ENCODE peak calls at places on chromosomes 3 and 15, in five cellular contexts. U is Panc1, Z is vagina, N is lower lobe of right lung, E is A549. Q is an unnamed sample.

GRCh38 chr15:55775316-55775715 is 32.4 kb upstream of the PRTG start:
- DNase-seq in U (no peak), Z (no peak), N (no peak), E (no peak), Q (no peak)

GRCh38 chr3:68088216-68088615 is 433.8 kb upstream of the SUCLG2 start:
- DNase-seq in U (no peak), Z (no peak), N (no peak), E (no peak), Q (peak; percentile 17)

GRCh38 chr15:42696626-42697025 is 40.3 kb downstream of the CDAN1 start:
- DNase-seq in U (no peak), Z (peak; percentile 44), N (no peak), E (no peak), Q (no peak)

GRCh38 chr15:90002428-90002844 is 1.3 kb downstream of the ZNF710 start:
- DNase-seq in U (no peak), Z (no peak), N (peak; percentile 75), E (peak; percentile 56), Q (peak; percentile 76)

GRCh38 chr3:116007000-116007399 is 383.7 kb downstream of the GAP43 start:
- DNase-seq in U (no peak), Z (no peak), N (no peak), E (no peak), Q (no peak)

GRCh38 chr3:187838016-187838535 is 92.8 kb upstream of the BCL6 start:
- DNase-seq in U (no peak), Z (no peak), N (no peak), E (no peak), Q (no peak)

GRCh38 chr3:180048840-180049239 is 12.1 kb upstream of the PEX5L start:
- DNase-seq in U (no peak), Z (no peak), N (no peak), E (no peak), Q (no peak)

GRCh38 chr15:99029358-99029871 is 21.8 kb upstream of the PGPEP1L start:
- DNase-seq in U (no peak), Z (no peak), N (no peak), E (no peak), Q (no peak)

GRCh38 chr15:89457086-89457485 is 39.3 kb downstream of the RHCG start:
- DNase-seq in U (no peak), Z (no peak), N (no peak), E (peak; percentile 77), Q (no peak)

GRCh38 chr3:149965278-149965677 is 5.4 kb downstream of the PFN2 start:
- DNase-seq in U (no peak), Z (no peak), N (no peak), E (no peak), Q (no peak)

GRCh38 chr3:107845355-107846281 is 245.2 kb downstream of the CD47 start:
- DNase-seq in U (no peak), Z (no peak), N (no peak), E (no peak), Q (no peak)

GRCh38 chr3:171874251-171874679 is 31.1 kb downstream of the TMEM212 start:
- DNase-seq in U (no peak), Z (no peak), N (no peak), E (peak; percentile 64), Q (no peak)

GRCh38 chr3:183085634-183086390 is 13.5 kb downstream of the MCCC1 start:
- DNase-seq in U (no peak), Z (no peak), N (no peak), E (peak; percentile 21), Q (no peak)

GRCh38 chr3:113231827-113232253 is 20.5 kb downstream of the BOC start:
- DNase-seq in U (peak; percentile 61), Z (peak; percentile 80), N (no peak), E (peak; percentile 77), Q (no peak)

GRCh38 chr3:45182915-45183881 is 37.0 kb upstream of the CDCP1 start:
- DNase-seq in U (no peak), Z (no peak), N (peak; percentile 55), E (peak; percentile 55), Q (peak; percentile 79)

GRCh38 chr3:68666409-68667193 is 265.7 kb downstream of the TAFA4 start:
- DNase-seq in U (no peak), Z (no peak), N (no peak), E (no peak), Q (no peak)

GRCh38 chr15:64949383-64950141 is 37.9 kb downstream of the ANKDD1A start:
- DNase-seq in U (no peak), Z (no peak), N (no peak), E (no peak), Q (no peak)

GRCh38 chr3:94494992-94495391 is 432.1 kb downstream of the NSUN3 start:
- DNase-seq in U (no peak), Z (no peak), N (no peak), E (no peak), Q (no peak)

GRCh38 chr15:100468265-100468664 is 60.5 kb downstream of the CERS3 start:
- DNase-seq in U (no peak), Z (no peak), N (no peak), E (peak; percentile 4), Q (peak; percentile 29)

GRCh38 chr15:93029613-93030429 is 59.2 kb downstream of the RGMA start:
- DNase-seq in U (no peak), Z (peak; percentile 87), N (no peak), E (no peak), Q (no peak)

GRCh38 chr3:49841126-49841525 is 15.2 kb downstream of the TRAIP start:
- DNase-seq in U (peak; percentile 24), Z (no peak), N (no peak), E (peak; percentile 31), Q (peak; percentile 29)

GRCh38 chr3:195752066-195752465 is 31.3 kb downstream of the MUC20 start:
- DNase-seq in U (no peak), Z (no peak), N (no peak), E (no peak), Q (peak; percentile 27)

GRCh38 chr3:100753846-100754245 is 44.6 kb downstream of the TFG start:
- DNase-seq in U (no peak), Z (no peak), N (no peak), E (no peak), Q (no peak)

GRCh38 chr3:136109499-136109898 is 86.6 kb downstream of the MSL2 start:
- DNase-seq in U (no peak), Z (no peak), N (no peak), E (no peak), Q (no peak)

GRCh38 chr3:164453695-164454094 is 624.6 kb downstream of the SI start:
- DNase-seq in U (no peak), Z (no peak), N (no peak), E (no peak), Q (no peak)

GRCh38 chr3:10361375-10361774 is 40.5 kb upstream of the SEC13 start:
- DNase-seq in U (no peak), Z (no peak), N (peak; percentile 13), E (no peak), Q (no peak)

GRCh38 chr3:49465269-49466034 is 4.6 kb upstream of the DAG1 start:
- DNase-seq in U (no peak), Z (no peak), N (peak; percentile 75), E (no peak), Q (no peak)

GRCh38 chr3:78258798-78259197 is 1218.9 kb downstream of the ROBO2 start:
- DNase-seq in U (no peak), Z (no peak), N (no peak), E (no peak), Q (no peak)

GRCh38 chr3:146845361-146845760 is 240.2 kb upstream of the PLSCR5 start:
- DNase-seq in U (no peak), Z (no peak), N (no peak), E (no peak), Q (no peak)

GRCh38 chr3:71356272-71356671 is 227.3 kb downstream of the FOXP1 start:
- DNase-seq in U (no peak), Z (no peak), N (no peak), E (no peak), Q (no peak)

GRCh38 chr3:127212711-127213110 is 19.8 kb downstream of the PRR23E start:
- DNase-seq in U (no peak), Z (no peak), N (no peak), E (no peak), Q (no peak)

DNA sequence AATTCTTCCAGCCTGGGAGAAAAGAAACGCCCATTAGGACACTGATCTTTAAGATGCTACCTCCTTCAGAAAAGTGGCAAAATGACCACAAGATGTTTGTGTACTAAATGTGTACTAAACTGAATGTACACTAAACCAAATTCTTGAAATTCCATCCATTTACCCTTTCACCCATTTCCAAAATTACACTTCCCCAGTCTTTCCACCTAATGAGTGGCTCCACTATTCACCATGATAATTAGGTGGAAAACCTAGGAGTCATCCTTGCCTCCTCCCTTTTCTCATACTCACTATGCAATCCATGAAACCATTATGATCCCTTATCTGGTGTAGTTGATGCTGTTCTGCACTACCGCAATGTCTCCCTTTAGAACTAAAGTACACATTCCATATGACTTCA is 452.1 kb upstream of the THBS1 start:
- DNase-seq in U (no peak), Z (no peak), N (no peak), E (no peak), Q (no peak)
- H3K4me1 ChIP-seq in U (peaks cover 24% of the 10 kb centered on the region), Z (peaks cover 18% of the 10 kb centered on the region), N (peaks cover 21% of the 10 kb centered on the region), E (peaks cover 81% of the 10 kb centered on the region), Q (peaks cover 11% of the 10 kb centered on the region)

GRCh38 chr15:39304201-39304841 is 276.6 kb upstream of the THBS1 start:
- DNase-seq in U (no peak), Z (no peak), N (no peak), E (no peak), Q (no peak)
- TF ChIP-seq CTCF in U (no peak), Z (no peak), N (no peak), E (no peak), Q (no peak)

GRCh38 chr3:152300029-152300764 is 31.5 kb downstream of the MBNL1 start:
- DNase-seq in U (no peak), Z (no peak), N (no peak), E (no peak), Q (no peak)
- H3K4me1 ChIP-seq in U (peaks cover 59% of the 10 kb centered on the region), Z (peaks cover 97% of the 10 kb centered on the region), N (peaks cover 95% of the 10 kb centered on the region), E (peaks cover 94% of the 10 kb centered on the region), Q (peaks cover 72% of the 10 kb centered on the region)

DNA sequence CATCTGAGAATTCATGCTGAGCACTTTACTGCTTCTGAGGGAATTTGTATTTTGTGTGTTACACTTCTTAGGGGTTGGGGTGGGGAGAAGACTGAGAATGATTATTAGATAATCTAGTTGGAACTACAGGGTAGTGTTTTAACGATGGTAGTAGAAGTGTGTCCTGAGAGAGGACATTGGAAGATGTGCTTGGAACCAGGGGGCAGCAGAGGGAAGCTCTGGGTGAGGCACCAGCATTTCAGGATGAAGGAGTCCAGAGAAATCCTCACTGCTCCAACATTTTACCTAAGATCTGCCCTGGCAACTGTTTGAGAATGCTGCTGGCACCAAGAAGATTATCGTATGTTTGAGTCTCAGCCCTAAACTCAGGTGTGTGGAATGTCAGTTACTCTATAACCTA is 145.5 kb downstream of the SQOR start:
- DNase-seq in U (no peak), Z (no peak), N (no peak), E (no peak), Q (no peak)
- TF ChIP-seq CTCF in U (peak; percentile 25), Z (no peak), N (no peak), E (no peak), Q (no peak)

DNA sequence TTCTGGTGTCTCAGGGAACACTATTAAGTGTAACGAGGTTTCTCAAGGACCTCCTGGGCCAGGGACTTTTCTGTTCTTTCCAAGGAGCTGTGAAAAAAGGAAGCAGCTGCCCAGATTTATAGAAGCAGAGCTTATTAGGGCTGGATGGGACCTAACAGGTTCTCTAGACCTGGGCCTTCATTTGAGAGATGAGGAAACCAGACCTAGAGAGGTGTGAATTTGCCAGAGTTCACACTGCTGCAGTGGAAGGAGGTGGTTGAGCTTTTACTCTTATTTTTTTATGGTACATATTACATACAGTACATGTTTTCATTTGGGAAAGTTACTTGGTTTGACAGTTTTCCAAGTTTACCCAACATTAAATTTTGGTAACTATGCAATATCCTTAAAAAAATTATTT is 16.2 kb downstream of the MAP2K1 start:
- DNase-seq in U (no peak), Z (no peak), N (no peak), E (no peak), Q (no peak)
- H3K4me1 ChIP-seq in U (no peaks in the 10 kb centered on the region), Z (peaks cover 29% of the 10 kb centered on the region), N (peaks cover 39% of the 10 kb centered on the region), E (peaks cover 20% of the 10 kb centered on the region), Q (no peaks in the 10 kb centered on the region)

Q was measured in mucosa of descending colon.